ENCODE peak calls at places on chromosomes 5 and 9, in nine cellular contexts. One of them, this sample, is unnamed.
A peak's percentile ranks its signal among the peaks of the same experiment; 100 is the strongest.

GRCh38 chr5:80837679-80838078 is 122.5 kb upstream of the RASGRF2 start:
- DNase-seq in stomach: no peak
- DNase-seq in fibroblast of lung: no peak
- DNase-seq in mucosa of descending colon: no peak
- DNase-seq in foreskin fibroblast: no peak
- DNase-seq in keratinocyte: no peak
- DNase-seq in heart right ventricle: no peak
- DNase-seq in upper lobe of right lung: no peak
- DNase-seq in tibial nerve: no peak
- DNase-seq in this sample: no peak

GRCh38 chr5:67038817-67039603 is 157.6 kb downstream of the CD180 start:
- DNase-seq in stomach: no peak
- DNase-seq in fibroblast of lung: peak; percentile 71
- DNase-seq in mucosa of descending colon: no peak
- DNase-seq in foreskin fibroblast: peak; percentile 77
- DNase-seq in keratinocyte: peak; percentile 53
- DNase-seq in heart right ventricle: no peak
- DNase-seq in upper lobe of right lung: no peak
- DNase-seq in tibial nerve: no peak
- DNase-seq in this sample: no peak

GRCh38 chr5:170216262-170216864 is 16.4 kb upstream of the C5orf58 start:
- DNase-seq in stomach: no peak
- DNase-seq in fibroblast of lung: peak; percentile 52
- DNase-seq in mucosa of descending colon: no peak
- DNase-seq in foreskin fibroblast: peak; percentile 60
- DNase-seq in keratinocyte: no peak
- DNase-seq in heart right ventricle: peak; percentile 23
- DNase-seq in upper lobe of right lung: no peak
- DNase-seq in tibial nerve: no peak
- DNase-seq in this sample: no peak

GRCh38 chr9:90219548-90220118 is 423.0 kb downstream of the DIRAS2 start:
- DNase-seq in stomach: peak; percentile 41
- DNase-seq in fibroblast of lung: no peak
- DNase-seq in mucosa of descending colon: no peak
- DNase-seq in foreskin fibroblast: no peak
- DNase-seq in keratinocyte: no peak
- DNase-seq in heart right ventricle: no peak
- DNase-seq in upper lobe of right lung: peak; percentile 73
- DNase-seq in tibial nerve: peak; percentile 15
- DNase-seq in this sample: no peak

GRCh38 chr5:99664972-99665371 is 736.2 kb upstream of the CHD1 start:
- DNase-seq in stomach: no peak
- DNase-seq in fibroblast of lung: no peak
- DNase-seq in mucosa of descending colon: no peak
- DNase-seq in foreskin fibroblast: no peak
- DNase-seq in keratinocyte: no peak
- DNase-seq in heart right ventricle: no peak
- DNase-seq in upper lobe of right lung: no peak
- DNase-seq in tibial nerve: no peak
- DNase-seq in this sample: no peak

GRCh38 chr9:15509931-15510788 is 610 bp downstream of the PSIP1 start:
- DNase-seq in stomach: peak; percentile 33
- DNase-seq in fibroblast of lung: peak; percentile 36
- DNase-seq in mucosa of descending colon: peak; percentile 76
- DNase-seq in foreskin fibroblast: no peak
- DNase-seq in keratinocyte: no peak
- DNase-seq in heart right ventricle: peak; percentile 29
- DNase-seq in upper lobe of right lung: peak; percentile 70
- DNase-seq in tibial nerve: no peak
- DNase-seq in this sample: no peak

GRCh38 chr5:1195439-1195838 is 6.0 kb upstream of the SLC6A19 start:
- DNase-seq in stomach: no peak
- DNase-seq in fibroblast of lung: no peak
- DNase-seq in mucosa of descending colon: peak; percentile 21
- DNase-seq in foreskin fibroblast: no peak
- DNase-seq in keratinocyte: no peak
- DNase-seq in heart right ventricle: no peak
- DNase-seq in upper lobe of right lung: no peak
- DNase-seq in tibial nerve: no peak
- DNase-seq in this sample: no peak

GRCh38 chr5:135400866-135401265 is 1.8 kb upstream of the MACROH2A1 start:
- DNase-seq in stomach: no peak
- DNase-seq in fibroblast of lung: no peak
- DNase-seq in mucosa of descending colon: no peak
- DNase-seq in foreskin fibroblast: no peak
- DNase-seq in keratinocyte: no peak
- DNase-seq in heart right ventricle: no peak
- DNase-seq in upper lobe of right lung: no peak
- DNase-seq in tibial nerve: no peak
- DNase-seq in this sample: no peak

GRCh38 chr5:149151717-149152116 is 10.4 kb downstream of the ABLIM3 start:
- DNase-seq in stomach: no peak
- DNase-seq in fibroblast of lung: peak; percentile 49
- DNase-seq in mucosa of descending colon: no peak
- DNase-seq in foreskin fibroblast: no peak
- DNase-seq in keratinocyte: no peak
- DNase-seq in heart right ventricle: no peak
- DNase-seq in upper lobe of right lung: no peak
- DNase-seq in tibial nerve: no peak
- DNase-seq in this sample: no peak

GRCh38 chr5:89471556-89471955 is 588.6 kb upstream of the MEF2C start:
- DNase-seq in stomach: no peak
- DNase-seq in fibroblast of lung: peak; percentile 18
- DNase-seq in mucosa of descending colon: no peak
- DNase-seq in foreskin fibroblast: peak; percentile 37
- DNase-seq in keratinocyte: no peak
- DNase-seq in heart right ventricle: no peak
- DNase-seq in upper lobe of right lung: no peak
- DNase-seq in tibial nerve: no peak
- DNase-seq in this sample: no peak

GRCh38 chr5:175652741-175653663 is 4.9 kb upstream of the HRH2 start:
- DNase-seq in stomach: no peak
- DNase-seq in fibroblast of lung: no peak
- DNase-seq in mucosa of descending colon: no peak
- DNase-seq in foreskin fibroblast: no peak
- DNase-seq in keratinocyte: no peak
- DNase-seq in heart right ventricle: no peak
- DNase-seq in upper lobe of right lung: no peak
- DNase-seq in tibial nerve: no peak
- DNase-seq in this sample: no peak

GRCh38 chr5:71782771-71783770 is 64.0 kb downstream of the CARTPT start:
- DNase-seq in stomach: peak; percentile 69
- DNase-seq in fibroblast of lung: peak; percentile 84
- DNase-seq in mucosa of descending colon: peak; percentile 58
- DNase-seq in foreskin fibroblast: peak; percentile 63
- DNase-seq in keratinocyte: no peak
- DNase-seq in heart right ventricle: peak; percentile 84
- DNase-seq in upper lobe of right lung: peak; percentile 75
- DNase-seq in tibial nerve: peak; percentile 91
- DNase-seq in this sample: no peak
- H3K4me3 ChIP-seq in stomach: peak overlapping the region; percentile 12
- H3K4me3 ChIP-seq in fibroblast of lung: peak overlapping the region; percentile 1
- H3K4me3 ChIP-seq in mucosa of descending colon: no peak overlapping the region
- H3K4me3 ChIP-seq in foreskin fibroblast: peak overlapping the region; percentile 46
- H3K4me3 ChIP-seq in keratinocyte: peak overlapping the region; percentile 60
- H3K4me3 ChIP-seq in heart right ventricle: no peak overlapping the region
- H3K4me3 ChIP-seq in upper lobe of right lung: peak overlapping the region; percentile 17
- H3K4me3 ChIP-seq in tibial nerve: peak overlapping the region; percentile 6
- H3K4me3 ChIP-seq in this sample: peak overlapping the region; percentile 32

DNA sequence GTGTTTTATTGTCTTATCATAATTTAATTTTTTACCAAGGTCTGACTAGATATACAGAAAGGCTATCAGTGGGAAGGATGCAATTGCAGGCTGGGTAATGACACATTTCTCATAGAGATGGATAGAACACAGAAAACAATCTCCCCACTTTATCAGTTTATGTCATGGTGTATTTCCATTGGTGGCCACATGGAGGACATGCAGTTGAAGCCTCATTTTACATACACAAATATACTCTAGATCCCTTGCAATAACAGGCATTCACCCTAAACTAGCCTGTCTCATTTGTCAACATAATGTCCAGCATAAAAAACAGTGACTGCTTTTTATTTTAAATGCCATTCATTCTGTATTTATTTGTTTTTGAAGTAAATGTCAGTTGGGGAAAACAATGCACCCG is 526.3 kb downstream of the GABRG2 start:
- DNase-seq in stomach: no peak
- DNase-seq in fibroblast of lung: no peak
- DNase-seq in mucosa of descending colon: no peak
- DNase-seq in foreskin fibroblast: no peak
- DNase-seq in keratinocyte: no peak
- DNase-seq in heart right ventricle: no peak
- DNase-seq in upper lobe of right lung: no peak
- DNase-seq in tibial nerve: no peak
- DNase-seq in this sample: no peak
- TF ChIP-seq CTCF in stomach: no peak
- TF ChIP-seq CTCF in fibroblast of lung: no peak
- TF ChIP-seq CTCF in mucosa of descending colon: no peak
- TF ChIP-seq CTCF in foreskin fibroblast: no peak
- TF ChIP-seq CTCF in keratinocyte: no peak
- TF ChIP-seq CTCF in heart right ventricle: peak; percentile 19
- TF ChIP-seq CTCF in upper lobe of right lung: peak; percentile 24
- TF ChIP-seq CTCF in tibial nerve: no peak
- TF ChIP-seq CTCF in this sample: no peak

DNA sequence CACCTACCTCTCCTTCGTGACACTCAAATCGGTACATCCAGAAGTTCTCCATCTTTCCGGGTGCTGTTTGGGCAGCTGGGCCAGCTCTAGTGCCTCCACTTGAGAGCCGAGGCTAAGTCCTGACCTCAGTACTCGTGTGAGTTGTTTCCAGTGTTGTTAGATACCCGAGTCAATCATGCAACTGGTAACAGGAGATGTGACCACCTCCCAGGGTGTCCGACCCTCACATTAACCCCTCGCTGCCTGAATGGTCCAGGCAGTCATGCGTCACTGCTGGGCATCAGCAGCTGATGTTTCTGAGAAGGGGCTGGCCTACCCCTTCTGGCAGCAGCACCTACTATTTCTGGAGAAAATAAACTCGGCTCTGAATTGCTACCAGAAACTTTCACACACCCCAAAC is 170.3 kb downstream of the ENTREP1 start:
- DNase-seq in stomach: no peak
- DNase-seq in fibroblast of lung: no peak
- DNase-seq in mucosa of descending colon: no peak
- DNase-seq in foreskin fibroblast: no peak
- DNase-seq in keratinocyte: no peak
- DNase-seq in heart right ventricle: no peak
- DNase-seq in upper lobe of right lung: no peak
- DNase-seq in tibial nerve: no peak
- DNase-seq in this sample: no peak
- H3K4me3 ChIP-seq in stomach: no peak overlapping the region
- H3K4me3 ChIP-seq in fibroblast of lung: no peak overlapping the region
- H3K4me3 ChIP-seq in mucosa of descending colon: no peak overlapping the region
- H3K4me3 ChIP-seq in foreskin fibroblast: no peak overlapping the region
- H3K4me3 ChIP-seq in keratinocyte: no peak overlapping the region
- H3K4me3 ChIP-seq in heart right ventricle: no peak overlapping the region
- H3K4me3 ChIP-seq in upper lobe of right lung: no peak overlapping the region
- H3K4me3 ChIP-seq in tibial nerve: no peak overlapping the region
- H3K4me3 ChIP-seq in this sample: no peak overlapping the region

DNA sequence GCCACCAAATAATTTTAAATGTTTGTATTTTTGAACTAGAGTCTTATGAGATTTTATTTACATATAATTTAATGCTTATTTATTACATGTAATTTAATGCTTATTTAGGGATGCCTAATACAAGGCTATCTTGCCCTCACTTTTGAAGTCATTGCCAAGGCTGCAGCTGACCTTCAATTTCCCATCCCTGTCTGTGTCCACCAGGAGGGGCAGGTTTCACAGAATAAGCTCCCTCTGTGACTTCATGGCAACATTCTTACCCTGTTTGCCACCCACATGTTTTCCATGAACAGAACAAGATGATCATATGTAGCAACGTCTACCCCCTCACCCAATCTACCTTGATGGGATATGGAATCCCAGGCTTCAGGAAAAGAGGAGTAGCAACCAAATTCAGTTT is 27.0 kb downstream of the C5 start:
- DNase-seq in stomach: no peak
- DNase-seq in fibroblast of lung: no peak
- DNase-seq in mucosa of descending colon: no peak
- DNase-seq in foreskin fibroblast: no peak
- DNase-seq in keratinocyte: no peak
- DNase-seq in heart right ventricle: no peak
- DNase-seq in upper lobe of right lung: no peak
- DNase-seq in tibial nerve: no peak
- DNase-seq in this sample: no peak
- TF ChIP-seq CTCF in stomach: no peak
- TF ChIP-seq CTCF in fibroblast of lung: no peak
- TF ChIP-seq CTCF in mucosa of descending colon: no peak
- TF ChIP-seq CTCF in foreskin fibroblast: peak; percentile 31
- TF ChIP-seq CTCF in keratinocyte: no peak
- TF ChIP-seq CTCF in heart right ventricle: peak; percentile 11
- TF ChIP-seq CTCF in upper lobe of right lung: no peak
- TF ChIP-seq CTCF in tibial nerve: no peak
- TF ChIP-seq CTCF in this sample: no peak

GRCh38 chr9:123928471-123929176 is 1.3 kb downstream of the DENND1A start:
- DNase-seq in stomach: no peak
- DNase-seq in fibroblast of lung: peak; percentile 23
- DNase-seq in mucosa of descending colon: no peak
- DNase-seq in foreskin fibroblast: peak; percentile 47
- DNase-seq in keratinocyte: no peak
- DNase-seq in heart right ventricle: peak; percentile 13
- DNase-seq in upper lobe of right lung: no peak
- DNase-seq in tibial nerve: peak; percentile 16
- DNase-seq in this sample: peak; percentile 3
- H3K4me3 ChIP-seq in stomach: peak overlapping the region; percentile 67
- H3K4me3 ChIP-seq in fibroblast of lung: peak overlapping the region; percentile 72
- H3K4me3 ChIP-seq in mucosa of descending colon: peak overlapping the region; percentile 48
- H3K4me3 ChIP-seq in foreskin fibroblast: peak overlapping the region; percentile 88
- H3K4me3 ChIP-seq in keratinocyte: peak overlapping the region; percentile 76
- H3K4me3 ChIP-seq in heart right ventricle: peak overlapping the region; percentile 63
- H3K4me3 ChIP-seq in upper lobe of right lung: peak overlapping the region; percentile 62
- H3K4me3 ChIP-seq in tibial nerve: peak overlapping the region; percentile 46
- H3K4me3 ChIP-seq in this sample: peak overlapping the region; percentile 79

DNA sequence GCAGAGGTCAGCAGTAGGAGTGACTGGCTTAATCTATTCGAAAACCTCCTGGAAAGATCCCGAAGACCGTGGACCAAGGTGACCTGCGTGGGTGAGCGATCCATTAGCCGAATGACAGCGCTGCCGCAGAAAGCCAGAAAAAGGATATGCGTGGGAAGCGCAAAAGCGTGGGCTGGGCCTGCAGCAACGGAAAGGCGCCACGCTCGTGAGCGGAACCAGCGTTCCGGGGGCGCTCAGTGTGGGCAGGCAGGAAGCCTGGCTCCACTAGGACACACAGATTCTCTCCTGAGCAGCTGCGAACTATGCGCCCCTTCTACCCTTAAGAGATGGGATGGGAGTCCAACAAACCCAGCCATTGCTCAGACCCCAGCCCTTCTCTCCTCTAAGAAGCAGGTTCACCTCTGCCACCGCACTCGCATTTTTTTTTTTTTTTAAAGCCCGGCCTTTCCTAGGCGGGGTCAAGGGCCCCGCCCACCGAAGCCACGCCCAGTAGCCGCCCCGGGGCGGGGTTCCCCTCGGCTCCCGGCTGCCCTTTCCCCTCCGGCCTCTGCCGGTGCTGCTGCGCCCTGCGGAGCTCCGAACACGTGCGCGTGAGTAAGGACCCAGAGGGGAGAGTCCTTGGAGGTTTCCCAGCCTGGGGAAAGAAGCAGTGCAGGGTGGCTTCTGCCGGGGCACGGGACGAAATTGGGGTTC is 19.8 kb upstream of the MATR3 start:
- DNase-seq in stomach: peak; percentile 93
- DNase-seq in fibroblast of lung: peak; percentile 86
- DNase-seq in mucosa of descending colon: peak; percentile 95
- DNase-seq in foreskin fibroblast: peak; percentile 92
- DNase-seq in keratinocyte: peak; percentile 74
- DNase-seq in heart right ventricle: peak; percentile 84
- DNase-seq in upper lobe of right lung: peak; percentile 95
- DNase-seq in tibial nerve: peak; percentile 75
- DNase-seq in this sample: peak; percentile 96
- TF ChIP-seq CTCF in stomach: no peak
- TF ChIP-seq CTCF in fibroblast of lung: peak; percentile 1
- TF ChIP-seq CTCF in mucosa of descending colon: peak; percentile 27
- TF ChIP-seq CTCF in foreskin fibroblast: no peak
- TF ChIP-seq CTCF in keratinocyte: no peak
- TF ChIP-seq CTCF in heart right ventricle: peak; percentile 25
- TF ChIP-seq CTCF in upper lobe of right lung: peak; percentile 35
- TF ChIP-seq CTCF in tibial nerve: peak; percentile 44
- TF ChIP-seq CTCF in this sample: no peak